ENCODE peak calls at places on chromosomes 11 and 22, in four cellular contexts. G is body of pancreas, V is stomach, N is vagina. Z is an unnamed sample.

GRCh38 chr22:37169412-37169811 is 18.6 kb downstream of the C1QTNF6 start:
- DNase-seq in G (no peak), V (no peak), N (no peak), Z (no peak)

GRCh38 chr22:36104988-36105387 is 55.6 kb downstream of the APOL3 start:
- DNase-seq in G (no peak), V (no peak), N (no peak), Z (peak)

GRCh38 chr22:29157759-29158535 is 47.7 kb upstream of the EMID1 start:
- DNase-seq in G (no peak), V (no peak), N (no peak), Z (no peak)

GRCh38 chr22:41825376-41825775 is 7.5 kb upstream of the SREBF2 start:
- DNase-seq in G (no peak), V (no peak), N (no peak), Z (peak)

GRCh38 chr11:65927904-65928397 is 8.7 kb downstream of the DRAP1 start:
- DNase-seq in G (no peak), V (peak), N (no peak), Z (no peak)

GRCh38 chr11:46248270-46249102 is 29.0 kb upstream of the CREB3L1 start:
- DNase-seq in G (no peak), V (no peak), N (no peak), Z (peak)

GRCh38 chr11:47192111-47192510 is 5.9 kb upstream of the PACSIN3 start:
- DNase-seq in G (no peak), V (no peak), N (no peak), Z (no peak)

GRCh38 chr11:85941380-85941973 is 86.3 kb downstream of the CCDC83 start:
- DNase-seq in G (peak), V (peak), N (no peak), Z (peak)

GRCh38 chr11:92311616-92312449 is 87.2 kb downstream of the FAT3 start:
- DNase-seq in G (no peak), V (no peak), N (no peak), Z (peak)
- TF ChIP-seq POLR2A in G (no peak), V (no peak), N (no peak), Z (no peak)

GRCh38 chr11:69639843-69640242 is 1.1 kb upstream of the CCND1 start:
- DNase-seq in G (no peak), V (no peak), N (no peak), Z (no peak)

GRCh38 chr11:69637956-69638871 is 2.7 kb upstream of the CCND1 start:
- DNase-seq in G (peak), V (peak), N (no peak), Z (peak)

GRCh38 chr11:69637601-69637955 is 3.4 kb upstream of the CCND1 start:
- DNase-seq in G (no peak), V (no peak), N (no peak), Z (no peak)

GRCh38 chr11:69640260-69640994 is 529 bp upstream of the CCND1 start:
- DNase-seq in G (no peak), V (peak), N (no peak), Z (no peak)

DNA sequence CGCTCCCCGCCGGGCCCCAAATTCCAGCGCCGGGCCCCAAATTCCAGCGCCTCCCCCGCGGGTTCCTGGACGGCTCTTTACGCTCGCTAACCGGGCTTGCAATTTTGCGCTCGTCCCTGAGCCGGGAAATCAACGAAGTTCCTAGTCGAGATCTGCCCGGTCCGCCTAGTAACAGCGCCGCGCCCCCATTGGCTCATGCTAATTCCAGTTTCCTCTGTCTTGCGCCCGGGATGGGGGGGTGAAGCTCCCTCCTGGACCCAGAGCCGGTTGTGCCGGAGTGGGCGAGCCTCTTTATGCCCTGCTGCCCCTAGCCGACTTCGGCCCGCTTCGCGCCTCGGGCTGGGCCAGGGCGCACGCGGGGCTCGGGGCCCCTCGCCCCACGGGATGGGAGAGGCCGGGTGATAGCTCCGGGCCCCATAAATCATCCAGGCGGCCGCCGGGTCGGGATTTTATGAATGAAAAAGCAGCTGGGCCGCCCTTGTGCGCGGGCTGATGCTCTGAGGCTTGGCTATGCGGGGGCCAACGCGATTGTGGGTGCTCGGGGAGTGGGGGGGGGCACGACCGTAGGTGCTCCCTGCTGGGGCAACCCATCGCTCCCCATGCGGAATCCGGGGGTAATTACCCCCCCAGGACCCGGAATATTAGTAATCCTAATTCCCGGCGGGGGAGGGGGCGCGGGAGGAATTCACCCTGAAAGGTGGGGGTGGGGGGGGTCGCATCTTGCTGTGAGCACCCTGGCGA is 1.8 kb upstream of the CCND1 start:
- DNase-seq in G (peak), V (peak), N (no peak), Z (peak)
- TF ChIP-seq POLR2A in G (peak), V (no peak), N (no peak), Z (peak)

GRCh38 chr11:123233978-123234340 is 38.9 kb upstream of the CLMP start:
- DNase-seq in G (no peak), V (no peak), N (no peak), Z (no peak)

GRCh38 chr11:123231777-123232176 is 36.7 kb upstream of the CLMP start:
- DNase-seq in G (no peak), V (no peak), N (no peak), Z (no peak)

GRCh38 chr11:123233280-123233977 is 38.4 kb upstream of the CLMP start:
- DNase-seq in G (no peak), V (no peak), N (no peak), Z (no peak)

GRCh38 chr11:123228489-123229163 is 33.6 kb upstream of the CLMP start:
- DNase-seq in G (no peak), V (no peak), N (no peak), Z (no peak)

GRCh38 chr11:123231263-123231662 is 36.2 kb upstream of the CLMP start:
- DNase-seq in G (no peak), V (no peak), N (no peak), Z (peak)
- TF ChIP-seq POLR2A in G (no peak), V (no peak), N (no peak), Z (no peak)

DNA sequence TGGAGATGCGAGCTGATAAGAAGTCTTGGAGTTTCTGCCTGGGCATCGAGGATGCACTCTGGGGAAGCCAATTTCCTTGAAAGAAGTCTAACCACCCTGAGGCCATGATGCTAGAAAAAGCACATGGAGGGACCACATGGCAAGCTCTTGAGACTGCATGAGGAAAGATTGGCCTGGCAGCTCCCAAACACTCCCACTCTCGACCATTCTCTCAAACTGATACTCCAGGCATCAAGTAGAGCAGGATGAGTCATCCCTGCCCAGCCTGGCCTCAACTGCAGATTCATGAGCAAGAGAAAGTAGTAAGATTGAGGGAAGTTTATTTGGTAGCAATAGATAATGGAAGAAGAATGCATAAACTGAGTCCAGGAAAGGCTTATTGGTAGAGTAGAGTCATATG is 194.3 kb downstream of the KIF18A start:
- DNase-seq in G (no peak), V (no peak), N (no peak), Z (peak)
- TF ChIP-seq POLR2A in G (no peak), V (no peak), N (no peak), Z (no peak)

GRCh38 chr22:26632422-26633155 is 10.8 kb downstream of the CRYBA4 start:
- DNase-seq in G (no peak), V (no peak), N (no peak), Z (no peak)
- TF ChIP-seq POLR2A in G (no peak), V (no peak), N (no peak), Z (no peak)

DNA sequence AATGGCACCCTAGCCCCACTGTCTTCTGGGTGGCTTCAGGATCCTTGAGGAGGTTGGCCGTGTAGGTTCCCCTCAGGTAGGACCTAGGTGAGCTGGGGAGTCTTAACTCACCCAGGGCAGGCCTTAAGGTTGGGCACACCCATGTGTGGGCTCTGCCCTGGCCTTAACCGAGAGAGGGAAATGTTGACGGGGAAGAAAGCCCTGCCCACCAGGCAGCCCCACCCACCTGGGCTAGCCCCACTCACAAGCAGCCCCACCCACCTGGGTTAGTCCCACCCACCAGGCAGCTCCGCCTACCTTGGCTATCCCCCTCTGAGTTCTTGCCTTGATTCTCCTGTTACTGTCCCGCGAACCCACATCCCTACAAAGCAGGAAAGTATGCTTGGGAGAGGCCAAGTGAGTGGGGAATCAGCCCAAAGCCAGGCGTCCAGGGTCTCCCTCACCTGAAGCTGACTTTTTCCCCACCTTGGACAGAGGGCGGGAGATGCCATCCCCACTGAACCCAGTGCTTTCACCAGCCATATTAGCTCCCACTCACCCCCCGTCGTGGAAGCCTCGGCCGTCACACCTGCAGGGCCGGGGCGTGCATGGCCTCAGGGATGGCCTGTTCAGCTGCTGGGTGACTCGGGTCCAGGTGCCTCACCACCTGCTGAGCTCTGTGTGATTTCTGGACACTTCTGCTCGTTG is at the start of gene MYEOV:
- DNase-seq in G (no peak), V (peak), N (no peak), Z (no peak)
- TF ChIP-seq POLR2A in G (no peak), V (no peak), N (no peak), Z (no peak)

GRCh38 chr11:67118801-67119576 is at the start of gene KDM2A:
- DNase-seq in G (peak), V (peak), N (peak), Z (peak)
- TF ChIP-seq POLR2A in G (peak), V (no peak), N (no peak), Z (peak)

Z was measured in IMR-90.